ENCODE peak calls at places on chromosomes 5 and 9, in ten cellular contexts. D is stimulated activated CD4-positive, alpha-beta T cell treated with anti-CD3 and anti-CD28 coated beads, Interleukin-1b, Interleukin-23, amount 100 ng/mL, for 1 hour; O is mucosa of gallbladder; I is activated naive CD4-positive, alpha-beta T cell treated with anti-CD3 and anti-CD28 coated beads for 36 hours; G is erythroblast; E is glomerular endothelial cell; X is HEK293T; W is substantia nigra; K is nephron progenitor cell; J is activated CD4-positive, CD25-positive, alpha-beta regulatory T cell treated with anti-CD3 and anti-CD28 coated beads, Interleukin-2, amount 50 U/mL, for 16 hours. F is an unnamed sample.

GRCh38 chr5:129271309-129271708 is 176.8 kb downstream of the ISOC1 start:
- DNase-seq in D (no peak), O (no peak), I (peak), G (peak), E (no peak), X (peak), W (peak), K (no peak), J (no peak), F (no peak)

GRCh38 chr9:86557063-86557766 is 203.0 kb upstream of the TUT7 start:
- DNase-seq in D (no peak), O (no peak), I (no peak), G (no peak), E (no peak), X (no peak), W (no peak), K (no peak), J (no peak), F (no peak)

GRCh38 chr9:121169094-121169601 is 32.5 kb downstream of the RAB14 start:
- DNase-seq in D (no peak), O (peak), I (peak), G (peak), E (no peak), X (peak), W (no peak), K (no peak), J (no peak), F (no peak)

GRCh38 chr5:55570026-55570425 is 35.3 kb upstream of the PLPP1 start:
- DNase-seq in D (no peak), O (no peak), I (no peak), G (no peak), E (no peak), X (no peak), W (no peak), K (no peak), J (no peak), F (no peak)

GRCh38 chr5:179387151-179388110 is 42.2 kb upstream of the ADAMTS2 start:
- DNase-seq in D (no peak), O (no peak), I (no peak), G (no peak), E (no peak), X (no peak), W (no peak), K (no peak), J (no peak), F (no peak)

GRCh38 chr5:43729846-43730478 is 127.0 kb downstream of the NNT start:
- DNase-seq in D (no peak), O (no peak), I (no peak), G (peak), E (peak), X (no peak), W (no peak), K (no peak), J (no peak), F (no peak)

GRCh38 chr9:107175039-107175438 is 108.0 kb upstream of the RAD23B start:
- DNase-seq in D (no peak), O (no peak), I (no peak), G (no peak), E (no peak), X (no peak), W (no peak), K (no peak), J (no peak), F (no peak)

GRCh38 chr9:98008764-98009163 is 25.6 kb downstream of the ANP32B start:
- DNase-seq in D (no peak), O (no peak), I (no peak), G (no peak), E (no peak), X (no peak), W (no peak), K (no peak), J (no peak), F (no peak)

GRCh38 chr5:52983731-52984620 is 5.2 kb upstream of the ITGA2 start:
- DNase-seq in D (no peak), O (no peak), I (no peak), G (no peak), E (no peak), X (no peak), W (no peak), K (no peak), J (no peak), F (no peak)

GRCh38 chr5:120734033-120734432 is 269.9 kb downstream of the PRR16 start:
- DNase-seq in D (no peak), O (no peak), I (no peak), G (no peak), E (no peak), X (no peak), W (no peak), K (peak), J (no peak), F (no peak)

GRCh38 chr9:32395483-32396216 is 11.2 kb downstream of the ACO1 start:
- DNase-seq in D (no peak), O (peak), I (no peak), G (peak), E (peak), X (no peak), W (no peak), K (no peak), J (no peak), F (no peak)

GRCh38 chr9:110468950-110469349 is 110.6 kb downstream of the SVEP1 start:
- DNase-seq in D (no peak), O (no peak), I (no peak), G (no peak), E (no peak), X (no peak), W (no peak), K (no peak), J (no peak), F (no peak)

GRCh38 chr5:57887851-57888621 is 405.4 kb upstream of the ACTBL2 start:
- DNase-seq in D (no peak), O (peak), I (no peak), G (peak), E (peak), X (peak), W (no peak), K (peak), J (no peak), F (no peak)

GRCh38 chr9:121674952-121675351 is 23.5 kb downstream of the DAB2IP start:
- DNase-seq in D (no peak), O (no peak), I (no peak), G (no peak), E (no peak), X (no peak), W (no peak), K (no peak), J (no peak), F (no peak)

GRCh38 chr5:98529321-98529720 is 244.1 kb upstream of the RGMB start:
- DNase-seq in D (no peak), O (no peak), I (no peak), G (no peak), E (no peak), X (no peak), W (no peak), K (no peak), J (no peak), F (no peak)

F was measured in neural crest cell.